ENCODE peak calls at places on chromosomes 16 and 17, in seven cellular contexts. W is activated T-helper 1 cell treated with anti-CD3 and anti-CD28 coated beads, Interleukin-12 subunit alpha, Interleukin-12 subunit beta, Interleukin-2, Interleukin-4 antibody, amounts not matched to agents 30 ng/mL and 10 ng/mL and 1 ng/mL, durations not matched to agents 14 hours and 24 hours and 36 hours; Q is CD4-positive, alpha-beta T cell; P is effector memory CD8-positive, alpha-beta T cell; T is skeletal muscle cell; F is stimulated activated CD8-positive, alpha-beta memory T cell treated with anti-CD3 and anti-CD28 coated beads, Interleukin-4, amount 100 ng/mL, for 24 hours; C is SK-N-DZ. K is an unnamed sample.

GRCh38 chr17:81002409-81003361 is 11.0 kb downstream of the CHMP6 start:
- DNase-seq in T (no peak), Q (no peak), W (no peak), F (no peak), P (no peak), C (no peak), K (no peak)

GRCh38 chr16:49058382-49058781 is 223.3 kb downstream of the CBLN1 start:
- DNase-seq in C (no peak), T (no peak), P (no peak), W (no peak), F (no peak), Q (no peak), K (no peak)

GRCh38 chr17:14211778-14212177 is 24.9 kb downstream of the CDRT15 start:
- DNase-seq in Q (no peak), W (no peak), C (no peak), P (no peak), T (no peak), F (no peak), K (no peak)

GRCh38 chr17:40556198-40556661 is 9.0 kb downstream of the CCR7 start:
- DNase-seq in W (no peak), T (no peak), C (no peak), Q (no peak), F (no peak), P (no peak), K (no peak)

GRCh38 chr16:31458073-31458834 is 1.0 kb upstream of the ARMC5 start:
- DNase-seq in T (no peak), Q (peak; percentile 41), P (peak; percentile 71), F (peak; percentile 35), C (peak; percentile 54), W (peak; percentile 58), K (no peak)

GRCh38 chr17:16301963-16302855 is 51.1 kb downstream of the CENPV start:
- DNase-seq in P (no peak), T (no peak), W (no peak), Q (no peak), F (no peak), C (no peak), K (no peak)

GRCh38 chr17:36124879-36125824 is 21.5 kb downstream of the CCL4 start:
- DNase-seq in P (no peak), T (no peak), F (no peak), Q (no peak), C (no peak), W (no peak), K (no peak)

GRCh38 chr16:83513006-83513755 is 294.6 kb upstream of the HSBP1 start:
- DNase-seq in F (no peak), Q (no peak), P (no peak), C (no peak), T (peak; percentile 80), W (no peak), K (no peak)

GRCh38 chr16:63684702-63685101 is 1437.2 kb downstream of the CDH11 start:
- DNase-seq in P (no peak), W (no peak), C (no peak), Q (no peak), T (no peak), F (no peak), K (no peak)

GRCh38 chr16:14050297-14051027 is 20.7 kb upstream of the MRTFB start:
- DNase-seq in W (no peak), T (no peak), Q (no peak), P (no peak), F (no peak), C (no peak), K (peak; percentile 19)

GRCh38 chr16:79767597-79768280 is 167.2 kb upstream of the MAF start:
- DNase-seq in T (no peak), F (no peak), P (no peak), C (peak; percentile 7), W (no peak), Q (no peak), K (no peak)

GRCh38 chr16:13307861-13308260 is 406.5 kb downstream of the SHISA9 start:
- DNase-seq in W (no peak), P (no peak), Q (no peak), F (no peak), T (peak; percentile 78), C (no peak), K (no peak)

GRCh38 chr17:10069301-10069700 is 129.1 kb downstream of the GAS7 start:
- DNase-seq in Q (no peak), F (no peak), T (no peak), C (no peak), P (no peak), W (no peak), K (no peak)

GRCh38 chr17:18920911-18921441 is 31.0 kb upstream of the SLC5A10 start:
- DNase-seq in T (no peak), Q (no peak), C (no peak), W (no peak), P (no peak), F (no peak), K (no peak)

GRCh38 chr17:299546-299945 is 53.1 kb downstream of the RPH3AL start:
- DNase-seq in W (no peak), F (no peak), T (no peak), Q (no peak), C (peak; percentile 56), P (no peak), K (no peak)

GRCh38 chr17:18191071-18191667 is 7.5 kb downstream of the ALKBH5 start:
- DNase-seq in F (no peak), P (no peak), Q (no peak), T (no peak), W (no peak), C (no peak), K (no peak)

GRCh38 chr16:75378616-75379015 is 54.7 kb downstream of the CFDP1 start:
- DNase-seq in P (no peak), Q (no peak), C (no peak), T (no peak), F (no peak), W (no peak), K (no peak)

GRCh38 chr17:48427598-48427997 is 2.4 kb downstream of the SKAP1 start:
- DNase-seq in Q (peak; percentile 55), F (peak; percentile 58), P (peak; percentile 61), C (no peak), T (no peak), W (peak; percentile 61), K (no peak)

GRCh38 chr17:81400939-81401726 is 5.9 kb downstream of the BAHCC1 start:
- DNase-seq in F (no peak), P (no peak), C (no peak), W (no peak), T (no peak), Q (no peak), K (no peak)

GRCh38 chr17:79287743-79288142 is 213.1 kb downstream of the ENGASE start:
- DNase-seq in T (no peak), C (no peak), Q (no peak), P (no peak), W (no peak), F (no peak), K (no peak)

GRCh38 chr17:45739786-45740185 is 44.3 kb upstream of the CRHR1 start:
- DNase-seq in C (no peak), T (no peak), P (no peak), W (no peak), F (no peak), Q (no peak), K (no peak)

GRCh38 chr17:16918443-16918842 is 53.5 kb downstream of the TNFRSF13B start:
- DNase-seq in C (no peak), F (no peak), W (no peak), P (no peak), Q (no peak), T (no peak), K (no peak)

GRCh38 chr16:57846078-57846697 is 43.9 kb upstream of the KIFC3 start:
- DNase-seq in F (no peak), Q (no peak), T (no peak), C (peak; percentile 37), P (no peak), W (no peak), K (no peak)

GRCh38 chr17:41029633-41030245 is at the start of gene KRTAP1-4:
- DNase-seq in W (no peak), C (no peak), P (no peak), T (no peak), Q (no peak), F (no peak), K (no peak)

GRCh38 chr17:34798581-34798980 is 162.7 kb downstream of the CCT6B start:
- DNase-seq in T (no peak), C (no peak), W (no peak), Q (no peak), F (no peak), P (no peak), K (no peak)

GRCh38 chr16:66905633-66906539 is 12.8 kb downstream of the CDH16 start:
- DNase-seq in P (no peak), C (no peak), Q (peak; percentile 26), W (peak; percentile 16), T (no peak), F (no peak), K (no peak)